ENCODE peak calls at places on chromosomes 7 and 10, in four cellular contexts. R, J, S and D are unnamed samples.

GRCh38 chr10:83375274-83375673 is 764.0 kb upstream of the GHITM start:
- DNase-seq in J (no peak), R (no peak), S (no peak), D (no peak)

GRCh38 chr7:27999829-28000228 is 180.8 kb downstream of the JAZF1 start:
- DNase-seq in J (no peak), S (no peak), R (no peak), D (no peak)

GRCh38 chr7:135672560-135673359 is 10.4 kb downstream of the STMP1 start:
- DNase-seq in R (no peak), J (peak; percentile 84), S (no peak), D (peak; percentile 73)

GRCh38 chr7:80087051-80087767 is 47.4 kb upstream of the GNAI1 start:
- DNase-seq in R (no peak), J (peak; percentile 82), S (no peak), D (peak; percentile 4)

GRCh38 chr10:113386005-113386404 is 166.8 kb upstream of the HABP2 start:
- DNase-seq in R (no peak), J (peak; percentile 56), S (no peak), D (no peak)

GRCh38 chr10:73439605-73440298 is 6.4 kb upstream of the MSS51 start:
- DNase-seq in S (no peak), R (no peak), J (peak; percentile 81), D (no peak)

GRCh38 chr10:133350283-133350949 is 3.2 kb downstream of the PRAP1 start:
- DNase-seq in S (no peak), R (no peak), J (no peak), D (no peak)

GRCh38 chr10:974785-975074 is 13.5 kb upstream of the GTPBP4 start:
- DNase-seq in J (no peak), R (no peak), S (no peak), D (no peak)

GRCh38 chr10:57015187-57015586 is 654.1 kb upstream of the ZWINT start:
- DNase-seq in J (no peak), S (no peak), R (no peak), D (no peak)

GRCh38 chr7:31023877-31024276 is 28.2 kb upstream of the ADCYAP1R1 start:
- DNase-seq in J (no peak), R (no peak), S (no peak), D (no peak)

GRCh38 chr10:57015595-57016303 is 654.7 kb upstream of the ZWINT start:
- DNase-seq in S (no peak), J (no peak), R (no peak), D (no peak)

GRCh38 chr7:141700848-141701371 is 1.1 kb downstream of the DENND11 start:
- DNase-seq in J (no peak), S (no peak), R (no peak), D (peak; percentile 63)

GRCh38 chr7:2149672-2150444 is 82.9 kb downstream of the MAD1L1 start:
- DNase-seq in J (no peak), S (no peak), R (no peak), D (no peak)
- H3K56ac ChIP-seq in J (no peak overlapping the region), S (no peak overlapping the region), R (no peak overlapping the region), D (no peak overlapping the region)

DNA sequence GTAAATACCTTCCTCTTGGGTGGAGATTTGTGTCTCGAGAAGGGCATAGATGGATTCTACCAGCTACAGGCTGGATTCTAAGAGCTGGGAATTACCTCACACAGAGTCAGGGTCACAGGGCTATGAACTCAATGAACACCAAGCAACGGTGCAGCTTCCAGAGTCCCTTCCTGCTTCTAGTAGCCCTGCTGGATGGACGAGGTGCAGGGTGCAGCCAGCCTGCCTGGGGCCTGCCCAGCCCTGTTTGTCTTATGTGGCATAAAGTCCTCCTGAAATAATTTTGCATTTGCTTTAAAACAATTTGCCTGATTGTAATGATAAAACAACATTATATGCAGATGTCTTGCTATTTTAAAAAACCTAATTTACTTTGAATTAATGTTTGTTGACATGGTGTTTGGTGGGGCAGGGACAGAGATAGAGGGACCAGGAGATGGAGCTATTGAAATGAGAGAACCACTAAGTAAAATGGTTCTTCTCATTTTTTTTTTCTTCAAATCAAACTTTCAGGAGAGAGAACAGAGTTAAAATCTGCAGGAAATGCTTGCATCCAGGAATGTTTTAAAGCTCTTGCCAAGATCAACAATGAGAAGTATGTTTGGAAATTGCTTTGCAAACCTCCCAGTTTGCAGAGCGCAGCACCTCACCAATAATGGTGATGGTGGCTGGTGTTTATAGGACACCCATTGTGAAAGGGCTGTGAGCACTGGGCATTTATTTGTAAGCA is 305.4 kb upstream of the PODXL start:
- DNase-seq in S (no peak), R (no peak), J (peak; percentile 34), D (no peak)
- H3K56ac ChIP-seq in S (no peak overlapping the region), R (no peak overlapping the region), J (no peak overlapping the region), D (no peak overlapping the region)

DNA sequence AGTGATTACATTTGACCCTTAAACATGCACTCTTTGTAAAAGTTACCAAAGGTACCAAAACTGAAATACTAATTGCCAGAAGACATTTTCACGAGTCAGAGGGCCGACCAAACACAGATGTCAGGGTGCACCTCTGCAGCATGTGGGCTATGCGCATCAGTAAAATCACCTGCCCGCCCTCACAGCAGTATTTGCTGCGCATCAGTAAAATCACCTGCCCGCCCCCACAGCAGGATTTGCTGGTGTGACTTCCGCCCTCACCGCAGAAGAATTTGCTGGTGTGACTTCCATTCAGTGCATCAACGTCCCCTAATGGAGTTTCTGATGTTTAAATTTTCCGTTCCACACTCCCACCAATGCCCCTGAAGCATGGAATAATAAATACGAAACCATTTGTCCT is 202.9 kb downstream of the PTPRN2 start:
- DNase-seq in J (no peak), R (no peak), S (no peak), D (no peak)
- H3K56ac ChIP-seq in J (no peak overlapping the region), R (no peak overlapping the region), S (no peak overlapping the region), D (no peak overlapping the region)

GRCh38 chr10:54026340-54026739 is 774.7 kb downstream of the PCDH15 start:
- DNase-seq in S (no peak), R (no peak), J (no peak), D (no peak)
- H3K56ac ChIP-seq in S (no peak overlapping the region), R (no peak overlapping the region), J (no peak overlapping the region), D (no peak overlapping the region)